ENCODE peak calls at places on chromosomes 12 and 14, in seven cellular contexts. One of them, this sample, is unnamed.

GRCh38 chr12:15701212-15701611 is 88.0 kb downstream of the EPS8 start:
- DNase-seq in RWPE2: no peak
- DNase-seq in colonic mucosa: no peak
- DNase-seq in GM12865: peak
- DNase-seq in CD8-positive, alpha-beta T cell: no peak
- DNase-seq in uterus: no peak
- DNase-seq in HCT116: no peak
- DNase-seq in this sample: no peak

GRCh38 chr14:91253795-91254323 is 9.4 kb upstream of the GPR68 start:
- DNase-seq in RWPE2: no peak
- DNase-seq in colonic mucosa: no peak
- DNase-seq in GM12865: no peak
- DNase-seq in CD8-positive, alpha-beta T cell: no peak
- DNase-seq in uterus: no peak
- DNase-seq in HCT116: no peak
- DNase-seq in this sample: no peak

GRCh38 chr12:62438098-62438692 is 28.4 kb upstream of the MON2 start:
- DNase-seq in RWPE2: no peak
- DNase-seq in colonic mucosa: peak
- DNase-seq in GM12865: peak
- DNase-seq in CD8-positive, alpha-beta T cell: peak
- DNase-seq in uterus: peak
- DNase-seq in HCT116: peak
- DNase-seq in this sample: no peak

GRCh38 chr12:90090929-90091651 is 382.5 kb upstream of the ATP2B1 start:
- DNase-seq in RWPE2: peak
- DNase-seq in colonic mucosa: peak
- DNase-seq in GM12865: no peak
- DNase-seq in CD8-positive, alpha-beta T cell: no peak
- DNase-seq in uterus: no peak
- DNase-seq in HCT116: peak
- DNase-seq in this sample: no peak

GRCh38 chr12:57604454-57605307 is at the start of gene DTX3:
- DNase-seq in RWPE2: no peak
- DNase-seq in colonic mucosa: peak
- DNase-seq in GM12865: peak
- DNase-seq in CD8-positive, alpha-beta T cell: peak
- DNase-seq in uterus: peak
- DNase-seq in HCT116: no peak
- DNase-seq in this sample: no peak

GRCh38 chr12:49206389-49206788 is 17.5 kb upstream of the TUBA1A start:
- DNase-seq in RWPE2: no peak
- DNase-seq in colonic mucosa: no peak
- DNase-seq in GM12865: no peak
- DNase-seq in CD8-positive, alpha-beta T cell: no peak
- DNase-seq in uterus: no peak
- DNase-seq in HCT116: no peak
- DNase-seq in this sample: no peak

GRCh38 chr14:91241848-91242247 is 2.7 kb downstream of the GPR68 start:
- DNase-seq in RWPE2: no peak
- DNase-seq in colonic mucosa: no peak
- DNase-seq in GM12865: peak
- DNase-seq in CD8-positive, alpha-beta T cell: peak
- DNase-seq in uterus: no peak
- DNase-seq in HCT116: no peak
- DNase-seq in this sample: no peak

GRCh38 chr12:63863658-63864455 is 19.4 kb downstream of the SRGAP1 start:
- DNase-seq in RWPE2: no peak
- DNase-seq in colonic mucosa: no peak
- DNase-seq in GM12865: no peak
- DNase-seq in CD8-positive, alpha-beta T cell: no peak
- DNase-seq in uterus: no peak
- DNase-seq in HCT116: no peak
- DNase-seq in this sample: no peak

GRCh38 chr12:93199831-93200236 is 177.9 kb upstream of the NUDT4 start:
- DNase-seq in RWPE2: no peak
- DNase-seq in colonic mucosa: no peak
- DNase-seq in GM12865: peak
- DNase-seq in CD8-positive, alpha-beta T cell: no peak
- DNase-seq in uterus: no peak
- DNase-seq in HCT116: no peak
- DNase-seq in this sample: no peak

GRCh38 chr12:131828671-131829350 is 618 bp downstream of the MMP17 start:
- DNase-seq in RWPE2: peak
- DNase-seq in colonic mucosa: no peak
- DNase-seq in GM12865: no peak
- DNase-seq in CD8-positive, alpha-beta T cell: no peak
- DNase-seq in uterus: no peak
- DNase-seq in HCT116: no peak
- DNase-seq in this sample: peak

GRCh38 chr12:70609739-70610491 is 27.3 kb downstream of the PTPRB start:
- DNase-seq in RWPE2: no peak
- DNase-seq in colonic mucosa: peak
- DNase-seq in GM12865: no peak
- DNase-seq in CD8-positive, alpha-beta T cell: no peak
- DNase-seq in uterus: peak
- DNase-seq in HCT116: no peak
- DNase-seq in this sample: peak

GRCh38 chr12:30026621-30027234 is 243.0 kb upstream of the TMTC1 start:
- DNase-seq in RWPE2: no peak
- DNase-seq in colonic mucosa: no peak
- DNase-seq in GM12865: no peak
- DNase-seq in CD8-positive, alpha-beta T cell: no peak
- DNase-seq in uterus: no peak
- DNase-seq in HCT116: no peak
- DNase-seq in this sample: no peak

GRCh38 chr14:100609941-100610391 is 22.7 kb upstream of the BEGAIN start:
- DNase-seq in RWPE2: peak
- DNase-seq in colonic mucosa: no peak
- DNase-seq in GM12865: no peak
- DNase-seq in CD8-positive, alpha-beta T cell: no peak
- DNase-seq in uterus: no peak
- DNase-seq in HCT116: no peak
- DNase-seq in this sample: peak

GRCh38 chr14:33602396-33602795 is 348.5 kb downstream of the EGLN3 start:
- DNase-seq in RWPE2: no peak
- DNase-seq in colonic mucosa: no peak
- DNase-seq in GM12865: no peak
- DNase-seq in CD8-positive, alpha-beta T cell: no peak
- DNase-seq in uterus: no peak
- DNase-seq in HCT116: no peak
- DNase-seq in this sample: no peak

GRCh38 chr12:262817-263216 is at the start of gene SLC6A13:
- DNase-seq in RWPE2: no peak
- DNase-seq in colonic mucosa: no peak
- DNase-seq in GM12865: no peak
- DNase-seq in CD8-positive, alpha-beta T cell: no peak
- DNase-seq in uterus: no peak
- DNase-seq in HCT116: no peak
- DNase-seq in this sample: peak

GRCh38 chr12:44299524-44299923 is 463.6 kb downstream of the TMEM117 start:
- DNase-seq in RWPE2: no peak
- DNase-seq in colonic mucosa: no peak
- DNase-seq in GM12865: no peak
- DNase-seq in CD8-positive, alpha-beta T cell: no peak
- DNase-seq in uterus: no peak
- DNase-seq in HCT116: no peak
- DNase-seq in this sample: no peak

GRCh38 chr12:106918746-106919145 is 37.0 kb upstream of the TMEM263 start:
- DNase-seq in RWPE2: no peak
- DNase-seq in colonic mucosa: no peak
- DNase-seq in GM12865: no peak
- DNase-seq in CD8-positive, alpha-beta T cell: no peak
- DNase-seq in uterus: no peak
- DNase-seq in HCT116: peak
- DNase-seq in this sample: no peak

GRCh38 chr14:81594012-81594411 is 60.4 kb upstream of the SEL1L start:
- DNase-seq in RWPE2: no peak
- DNase-seq in colonic mucosa: no peak
- DNase-seq in GM12865: no peak
- DNase-seq in CD8-positive, alpha-beta T cell: no peak
- DNase-seq in uterus: no peak
- DNase-seq in HCT116: no peak
- DNase-seq in this sample: no peak

GRCh38 chr12:112022241-112023016 is 9.2 kb downstream of the ERP29 start:
- DNase-seq in RWPE2: no peak
- DNase-seq in colonic mucosa: no peak
- DNase-seq in GM12865: no peak
- DNase-seq in CD8-positive, alpha-beta T cell: no peak
- DNase-seq in uterus: no peak
- DNase-seq in HCT116: no peak
- DNase-seq in this sample: no peak

GRCh38 chr14:89926709-89927108 is 27.8 kb downstream of the EFCAB11 start:
- DNase-seq in RWPE2: no peak
- DNase-seq in colonic mucosa: no peak
- DNase-seq in GM12865: no peak
- DNase-seq in CD8-positive, alpha-beta T cell: no peak
- DNase-seq in uterus: no peak
- DNase-seq in HCT116: no peak
- DNase-seq in this sample: no peak

GRCh38 chr14:59221558-59221957 is 33.1 kb downstream of the DAAM1 start:
- DNase-seq in RWPE2: no peak
- DNase-seq in colonic mucosa: no peak
- DNase-seq in GM12865: no peak
- DNase-seq in CD8-positive, alpha-beta T cell: no peak
- DNase-seq in uterus: no peak
- DNase-seq in HCT116: no peak
- DNase-seq in this sample: no peak

GRCh38 chr14:39456702-39457250 is 24.5 kb upstream of the FBXO33 start:
- DNase-seq in RWPE2: no peak
- DNase-seq in colonic mucosa: no peak
- DNase-seq in GM12865: no peak
- DNase-seq in CD8-positive, alpha-beta T cell: no peak
- DNase-seq in uterus: no peak
- DNase-seq in HCT116: no peak
- DNase-seq in this sample: no peak

GRCh38 chr12:112584266-112584722 is 165.5 kb downstream of the PTPN11 start:
- DNase-seq in RWPE2: no peak
- DNase-seq in colonic mucosa: no peak
- DNase-seq in GM12865: peak
- DNase-seq in CD8-positive, alpha-beta T cell: no peak
- DNase-seq in uterus: no peak
- DNase-seq in HCT116: peak
- DNase-seq in this sample: no peak

GRCh38 chr12:52082026-52082667 is 2.6 kb downstream of the SMIM41 start:
- DNase-seq in RWPE2: no peak
- DNase-seq in colonic mucosa: no peak
- DNase-seq in GM12865: no peak
- DNase-seq in CD8-positive, alpha-beta T cell: no peak
- DNase-seq in uterus: peak
- DNase-seq in HCT116: no peak
- DNase-seq in this sample: peak

GRCh38 chr12:52080403-52081201 is 1.1 kb downstream of the SMIM41 start:
- DNase-seq in RWPE2: no peak
- DNase-seq in colonic mucosa: no peak
- DNase-seq in GM12865: no peak
- DNase-seq in CD8-positive, alpha-beta T cell: no peak
- DNase-seq in uterus: no peak
- DNase-seq in HCT116: no peak
- DNase-seq in this sample: peak

GRCh38 chr12:52081263-52081733 is 1.8 kb downstream of the SMIM41 start:
- DNase-seq in RWPE2: no peak
- DNase-seq in colonic mucosa: no peak
- DNase-seq in GM12865: peak
- DNase-seq in CD8-positive, alpha-beta T cell: no peak
- DNase-seq in uterus: no peak
- DNase-seq in HCT116: no peak
- DNase-seq in this sample: peak

GRCh38 chr12:52078276-52078675 is 1.2 kb upstream of the SMIM41 start:
- DNase-seq in RWPE2: no peak
- DNase-seq in colonic mucosa: no peak
- DNase-seq in GM12865: no peak
- DNase-seq in CD8-positive, alpha-beta T cell: no peak
- DNase-seq in uterus: no peak
- DNase-seq in HCT116: no peak
- DNase-seq in this sample: no peak

GRCh38 chr12:52079576-52080402 is at the start of gene SMIM41:
- DNase-seq in RWPE2: no peak
- DNase-seq in colonic mucosa: no peak
- DNase-seq in GM12865: no peak
- DNase-seq in CD8-positive, alpha-beta T cell: no peak
- DNase-seq in uterus: no peak
- DNase-seq in HCT116: no peak
- DNase-seq in this sample: peak
- H3K4me3 ChIP-seq in RWPE2: no peak
- H3K4me3 ChIP-seq in colonic mucosa: peak
- H3K4me3 ChIP-seq in GM12865: no peak
- H3K4me3 ChIP-seq in CD8-positive, alpha-beta T cell: no peak
- H3K4me3 ChIP-seq in uterus: no peak
- H3K4me3 ChIP-seq in HCT116: no peak
- H3K4me3 ChIP-seq in this sample: peak

GRCh38 chr12:118375348-118375747 is 1.0 kb upstream of the SUDS3 start:
- DNase-seq in RWPE2: no peak
- DNase-seq in colonic mucosa: no peak
- DNase-seq in GM12865: no peak
- DNase-seq in CD8-positive, alpha-beta T cell: no peak
- DNase-seq in uterus: no peak
- DNase-seq in HCT116: no peak
- DNase-seq in this sample: no peak
- H3K4me3 ChIP-seq in RWPE2: no peak
- H3K4me3 ChIP-seq in colonic mucosa: no peak
- H3K4me3 ChIP-seq in GM12865: no peak
- H3K4me3 ChIP-seq in CD8-positive, alpha-beta T cell: peak
- H3K4me3 ChIP-seq in uterus: no peak
- H3K4me3 ChIP-seq in HCT116: no peak
- H3K4me3 ChIP-seq in this sample: peak

DNA sequence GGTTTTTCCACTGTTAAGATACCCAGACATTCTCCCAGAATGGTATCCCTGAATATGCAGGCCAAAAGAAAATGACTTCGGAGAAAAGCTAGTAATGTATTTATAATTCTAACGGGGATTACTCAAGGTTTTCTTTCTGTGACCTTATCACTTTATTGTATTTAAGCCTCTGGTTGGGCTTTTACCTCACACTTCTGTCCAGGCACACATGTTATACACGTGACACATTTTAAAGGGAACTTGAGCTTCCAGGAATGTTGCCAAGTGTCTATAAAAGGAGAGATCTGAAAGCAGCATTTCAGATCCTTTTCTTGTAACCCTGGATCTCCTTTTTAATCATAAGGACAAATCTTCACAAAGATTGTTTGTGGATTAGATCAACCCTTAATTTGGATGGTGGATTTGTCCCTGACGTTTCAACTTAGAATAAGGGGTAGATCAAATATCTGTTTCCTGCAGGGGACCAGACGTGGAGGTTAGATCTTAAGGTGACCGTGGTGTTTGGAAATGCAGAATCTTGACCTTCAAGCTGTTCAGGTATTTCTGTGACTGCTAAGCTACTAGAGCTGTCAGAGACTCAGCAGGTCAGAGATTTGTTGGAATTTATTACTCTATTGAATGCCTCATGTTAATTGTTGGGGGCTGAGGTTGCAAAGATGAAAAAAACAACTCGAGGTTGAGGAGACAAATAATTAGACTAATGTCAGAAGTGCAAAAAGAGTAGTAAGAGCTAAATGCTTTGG is 1.5 kb downstream of the CIPC start:
- DNase-seq in RWPE2: no peak
- DNase-seq in colonic mucosa: peak
- DNase-seq in GM12865: no peak
- DNase-seq in CD8-positive, alpha-beta T cell: no peak
- DNase-seq in uterus: no peak
- DNase-seq in HCT116: no peak
- DNase-seq in this sample: no peak
- H3K4me3 ChIP-seq in RWPE2: peak
- H3K4me3 ChIP-seq in colonic mucosa: peak
- H3K4me3 ChIP-seq in GM12865: no peak
- H3K4me3 ChIP-seq in CD8-positive, alpha-beta T cell: no peak
- H3K4me3 ChIP-seq in uterus: peak
- H3K4me3 ChIP-seq in HCT116: peak
- H3K4me3 ChIP-seq in this sample: peak

GRCh38 chr14:23365353-23366162 is 586 bp upstream of the EFS start:
- DNase-seq in RWPE2: no peak
- DNase-seq in colonic mucosa: no peak
- DNase-seq in GM12865: no peak
- DNase-seq in CD8-positive, alpha-beta T cell: no peak
- DNase-seq in uterus: no peak
- DNase-seq in HCT116: no peak
- DNase-seq in this sample: no peak
- H3K4me3 ChIP-seq in RWPE2: peak
- H3K4me3 ChIP-seq in colonic mucosa: peak
- H3K4me3 ChIP-seq in GM12865: no peak
- H3K4me3 ChIP-seq in CD8-positive, alpha-beta T cell: no peak
- H3K4me3 ChIP-seq in uterus: peak
- H3K4me3 ChIP-seq in HCT116: no peak
- H3K4me3 ChIP-seq in this sample: peak